ENCODE peak calls at places on chromosomes 13 and 19, in ten cellular contexts. One of them, this sample, is unnamed.

GRCh38 chr19:2084993-2085720 is 11.0 kb downstream of the MOB3A start:
- DNase-seq in H54: no peak
- DNase-seq in ascending aorta: peak
- DNase-seq in putamen: no peak
- DNase-seq in stimulated activated CD8-positive, alpha-beta memory T cell treated with anti-CD3 and anti-CD28 coated beads, Interleukin-7, amount 100 ng/mL, for 1 hour: peak
- DNase-seq in SW 1271: peak
- DNase-seq in D721Med: no peak
- DNase-seq in DMS153: no peak
- DNase-seq in esophagus squamous epithelium: peak
- DNase-seq in iris pigment epithelial cell: peak
- DNase-seq in this sample: no peak

GRCh38 chr13:41111454-41111853 is 21.1 kb downstream of the KBTBD6 start:
- DNase-seq in stimulated activated CD8-positive, alpha-beta memory T cell treated with anti-CD3 and anti-CD28 coated beads, Interleukin-7, amount 100 ng/mL, for 1 hour: no peak
- DNase-seq in putamen: no peak
- DNase-seq in iris pigment epithelial cell: peak
- DNase-seq in H54: no peak
- DNase-seq in DMS153: no peak
- DNase-seq in esophagus squamous epithelium: no peak
- DNase-seq in D721Med: no peak
- DNase-seq in ascending aorta: no peak
- DNase-seq in SW 1271: no peak
- DNase-seq in this sample: no peak

GRCh38 chr13:33150146-33150545 is 133.9 kb downstream of the KL start:
- DNase-seq in putamen: no peak
- DNase-seq in DMS153: peak
- DNase-seq in SW 1271: no peak
- DNase-seq in stimulated activated CD8-positive, alpha-beta memory T cell treated with anti-CD3 and anti-CD28 coated beads, Interleukin-7, amount 100 ng/mL, for 1 hour: no peak
- DNase-seq in esophagus squamous epithelium: no peak
- DNase-seq in H54: no peak
- DNase-seq in D721Med: no peak
- DNase-seq in iris pigment epithelial cell: peak
- DNase-seq in ascending aorta: no peak
- DNase-seq in this sample: no peak

GRCh38 chr13:91647361-91647970 is 249.0 kb downstream of the GPC5 start:
- DNase-seq in SW 1271: peak
- DNase-seq in D721Med: no peak
- DNase-seq in DMS153: no peak
- DNase-seq in esophagus squamous epithelium: no peak
- DNase-seq in H54: peak
- DNase-seq in iris pigment epithelial cell: no peak
- DNase-seq in stimulated activated CD8-positive, alpha-beta memory T cell treated with anti-CD3 and anti-CD28 coated beads, Interleukin-7, amount 100 ng/mL, for 1 hour: no peak
- DNase-seq in putamen: no peak
- DNase-seq in ascending aorta: no peak
- DNase-seq in this sample: no peak

GRCh38 chr13:82358284-82358683 is 1524.0 kb downstream of the SLITRK1 start:
- DNase-seq in D721Med: no peak
- DNase-seq in stimulated activated CD8-positive, alpha-beta memory T cell treated with anti-CD3 and anti-CD28 coated beads, Interleukin-7, amount 100 ng/mL, for 1 hour: no peak
- DNase-seq in ascending aorta: no peak
- DNase-seq in SW 1271: no peak
- DNase-seq in putamen: no peak
- DNase-seq in iris pigment epithelial cell: peak
- DNase-seq in DMS153: no peak
- DNase-seq in esophagus squamous epithelium: no peak
- DNase-seq in H54: no peak
- DNase-seq in this sample: no peak

GRCh38 chr13:28000567-28000966 is 12.1 kb upstream of the URAD start:
- DNase-seq in stimulated activated CD8-positive, alpha-beta memory T cell treated with anti-CD3 and anti-CD28 coated beads, Interleukin-7, amount 100 ng/mL, for 1 hour: no peak
- DNase-seq in SW 1271: no peak
- DNase-seq in iris pigment epithelial cell: no peak
- DNase-seq in H54: no peak
- DNase-seq in D721Med: no peak
- DNase-seq in DMS153: no peak
- DNase-seq in putamen: no peak
- DNase-seq in ascending aorta: no peak
- DNase-seq in esophagus squamous epithelium: no peak
- DNase-seq in this sample: no peak

GRCh38 chr13:21032656-21033055 is 28.7 kb downstream of the LATS2 start:
- DNase-seq in ascending aorta: no peak
- DNase-seq in esophagus squamous epithelium: no peak
- DNase-seq in DMS153: no peak
- DNase-seq in H54: no peak
- DNase-seq in SW 1271: no peak
- DNase-seq in putamen: no peak
- DNase-seq in stimulated activated CD8-positive, alpha-beta memory T cell treated with anti-CD3 and anti-CD28 coated beads, Interleukin-7, amount 100 ng/mL, for 1 hour: no peak
- DNase-seq in iris pigment epithelial cell: no peak
- DNase-seq in D721Med: no peak
- DNase-seq in this sample: no peak

GRCh38 chr19:31330237-31330636 is 19.0 kb downstream of the TSHZ3 start:
- DNase-seq in stimulated activated CD8-positive, alpha-beta memory T cell treated with anti-CD3 and anti-CD28 coated beads, Interleukin-7, amount 100 ng/mL, for 1 hour: no peak
- DNase-seq in esophagus squamous epithelium: no peak
- DNase-seq in ascending aorta: no peak
- DNase-seq in H54: no peak
- DNase-seq in DMS153: no peak
- DNase-seq in iris pigment epithelial cell: no peak
- DNase-seq in putamen: no peak
- DNase-seq in D721Med: no peak
- DNase-seq in SW 1271: no peak
- DNase-seq in this sample: no peak

GRCh38 chr13:29543230-29544215 is 52.0 kb downstream of the SLC7A1 start:
- DNase-seq in ascending aorta: no peak
- DNase-seq in SW 1271: no peak
- DNase-seq in H54: no peak
- DNase-seq in iris pigment epithelial cell: peak
- DNase-seq in stimulated activated CD8-positive, alpha-beta memory T cell treated with anti-CD3 and anti-CD28 coated beads, Interleukin-7, amount 100 ng/mL, for 1 hour: no peak
- DNase-seq in putamen: no peak
- DNase-seq in D721Med: no peak
- DNase-seq in DMS153: no peak
- DNase-seq in esophagus squamous epithelium: no peak
- DNase-seq in this sample: no peak

GRCh38 chr13:105213512-105213911 is 1322.0 kb downstream of the EFNB2 start:
- DNase-seq in SW 1271: no peak
- DNase-seq in iris pigment epithelial cell: no peak
- DNase-seq in DMS153: no peak
- DNase-seq in ascending aorta: no peak
- DNase-seq in putamen: no peak
- DNase-seq in D721Med: no peak
- DNase-seq in stimulated activated CD8-positive, alpha-beta memory T cell treated with anti-CD3 and anti-CD28 coated beads, Interleukin-7, amount 100 ng/mL, for 1 hour: no peak
- DNase-seq in esophagus squamous epithelium: no peak
- DNase-seq in H54: no peak
- DNase-seq in this sample: no peak

GRCh38 chr19:19661675-19662251 is 1.7 kb downstream of the ATP13A1 start:
- DNase-seq in ascending aorta: no peak
- DNase-seq in iris pigment epithelial cell: peak
- DNase-seq in H54: no peak
- DNase-seq in SW 1271: no peak
- DNase-seq in esophagus squamous epithelium: no peak
- DNase-seq in D721Med: peak
- DNase-seq in stimulated activated CD8-positive, alpha-beta memory T cell treated with anti-CD3 and anti-CD28 coated beads, Interleukin-7, amount 100 ng/mL, for 1 hour: no peak
- DNase-seq in putamen: no peak
- DNase-seq in DMS153: no peak
- DNase-seq in this sample: no peak

GRCh38 chr13:99471231-99472202 is 29.8 kb upstream of the TM9SF2 start:
- DNase-seq in putamen: peak
- DNase-seq in SW 1271: no peak
- DNase-seq in D721Med: no peak
- DNase-seq in iris pigment epithelial cell: peak
- DNase-seq in ascending aorta: no peak
- DNase-seq in DMS153: no peak
- DNase-seq in H54: no peak
- DNase-seq in stimulated activated CD8-positive, alpha-beta memory T cell treated with anti-CD3 and anti-CD28 coated beads, Interleukin-7, amount 100 ng/mL, for 1 hour: no peak
- DNase-seq in esophagus squamous epithelium: no peak
- DNase-seq in this sample: no peak

GRCh38 chr19:13090511-13091231 is 12.0 kb downstream of the LYL1 start:
- DNase-seq in ascending aorta: no peak
- DNase-seq in H54: no peak
- DNase-seq in iris pigment epithelial cell: no peak
- DNase-seq in stimulated activated CD8-positive, alpha-beta memory T cell treated with anti-CD3 and anti-CD28 coated beads, Interleukin-7, amount 100 ng/mL, for 1 hour: no peak
- DNase-seq in SW 1271: no peak
- DNase-seq in DMS153: no peak
- DNase-seq in esophagus squamous epithelium: no peak
- DNase-seq in putamen: no peak
- DNase-seq in D721Med: no peak
- DNase-seq in this sample: no peak

GRCh38 chr19:37655689-37656491 is 625 bp upstream of the ZFP30 start:
- DNase-seq in SW 1271: peak
- DNase-seq in D721Med: peak
- DNase-seq in H54: peak
- DNase-seq in iris pigment epithelial cell: peak
- DNase-seq in ascending aorta: peak
- DNase-seq in DMS153: peak
- DNase-seq in esophagus squamous epithelium: peak
- DNase-seq in putamen: peak
- DNase-seq in stimulated activated CD8-positive, alpha-beta memory T cell treated with anti-CD3 and anti-CD28 coated beads, Interleukin-7, amount 100 ng/mL, for 1 hour: peak
- DNase-seq in this sample: peak

GRCh38 chr19:46376241-46377153 is 29.6 kb downstream of the PPP5C start:
- DNase-seq in ascending aorta: no peak
- DNase-seq in D721Med: no peak
- DNase-seq in DMS153: no peak
- DNase-seq in iris pigment epithelial cell: no peak
- DNase-seq in putamen: no peak
- DNase-seq in H54: no peak
- DNase-seq in stimulated activated CD8-positive, alpha-beta memory T cell treated with anti-CD3 and anti-CD28 coated beads, Interleukin-7, amount 100 ng/mL, for 1 hour: no peak
- DNase-seq in SW 1271: no peak
- DNase-seq in esophagus squamous epithelium: no peak
- DNase-seq in this sample: no peak

GRCh38 chr13:41284512-41285288 is 21.3 kb upstream of the MTRF1 start:
- DNase-seq in DMS153: no peak
- DNase-seq in esophagus squamous epithelium: no peak
- DNase-seq in stimulated activated CD8-positive, alpha-beta memory T cell treated with anti-CD3 and anti-CD28 coated beads, Interleukin-7, amount 100 ng/mL, for 1 hour: no peak
- DNase-seq in iris pigment epithelial cell: peak
- DNase-seq in H54: no peak
- DNase-seq in putamen: no peak
- DNase-seq in ascending aorta: no peak
- DNase-seq in D721Med: no peak
- DNase-seq in SW 1271: peak
- DNase-seq in this sample: no peak

GRCh38 chr13:75079226-75079625 is 402.7 kb downstream of the TBC1D4 start:
- DNase-seq in stimulated activated CD8-positive, alpha-beta memory T cell treated with anti-CD3 and anti-CD28 coated beads, Interleukin-7, amount 100 ng/mL, for 1 hour: no peak
- DNase-seq in iris pigment epithelial cell: peak
- DNase-seq in SW 1271: no peak
- DNase-seq in esophagus squamous epithelium: no peak
- DNase-seq in D721Med: no peak
- DNase-seq in H54: no peak
- DNase-seq in putamen: no peak
- DNase-seq in ascending aorta: no peak
- DNase-seq in DMS153: no peak
- DNase-seq in this sample: no peak

GRCh38 chr19:5058456-5059190 is 89.7 kb downstream of the KDM4B start:
- DNase-seq in H54: peak
- DNase-seq in ascending aorta: no peak
- DNase-seq in stimulated activated CD8-positive, alpha-beta memory T cell treated with anti-CD3 and anti-CD28 coated beads, Interleukin-7, amount 100 ng/mL, for 1 hour: no peak
- DNase-seq in SW 1271: no peak
- DNase-seq in iris pigment epithelial cell: no peak
- DNase-seq in D721Med: no peak
- DNase-seq in putamen: no peak
- DNase-seq in DMS153: no peak
- DNase-seq in esophagus squamous epithelium: no peak
- DNase-seq in this sample: no peak

GRCh38 chr13:109645831-109646230 is 140.6 kb downstream of the IRS2 start:
- DNase-seq in D721Med: no peak
- DNase-seq in stimulated activated CD8-positive, alpha-beta memory T cell treated with anti-CD3 and anti-CD28 coated beads, Interleukin-7, amount 100 ng/mL, for 1 hour: no peak
- DNase-seq in DMS153: no peak
- DNase-seq in esophagus squamous epithelium: no peak
- DNase-seq in iris pigment epithelial cell: peak
- DNase-seq in SW 1271: no peak
- DNase-seq in H54: no peak
- DNase-seq in putamen: no peak
- DNase-seq in ascending aorta: no peak
- DNase-seq in this sample: no peak

GRCh38 chr19:34963531-34964406 is at the start of gene ZNF792:
- DNase-seq in SW 1271: peak
- DNase-seq in stimulated activated CD8-positive, alpha-beta memory T cell treated with anti-CD3 and anti-CD28 coated beads, Interleukin-7, amount 100 ng/mL, for 1 hour: no peak
- DNase-seq in ascending aorta: no peak
- DNase-seq in DMS153: peak
- DNase-seq in H54: peak
- DNase-seq in D721Med: peak
- DNase-seq in esophagus squamous epithelium: no peak
- DNase-seq in putamen: peak
- DNase-seq in iris pigment epithelial cell: peak
- DNase-seq in this sample: peak